ENCODE peak calls at places on chromosomes 13 and 19, in eight cellular contexts. Z is mucosa of descending colon, H is stomach, B is mammary epithelial cell, S is GM23248, N is brain microvascular endothelial cell, J is cardiac muscle cell, Y is mesenchymal stem cell. I is an unnamed sample. For H3K36me3, the result is how much of the 10 kb centered on the place peaks cover.

GRCh38 chr19:55600336-55601028 is 394 bp downstream of the ZNF524 start:
- DNase-seq in Z (no peak), H (no peak), B (peak), S (peak), N (no peak), J (peak), Y (no peak), I (no peak)

GRCh38 chr13:43769552-43769951 is 17.2 kb downstream of the ENOX1 start:
- DNase-seq in Z (no peak), H (no peak), B (no peak), S (no peak), N (no peak), J (no peak), Y (no peak), I (no peak)

GRCh38 chr13:73608157-73608516 is 526.1 kb downstream of the KLF12 start:
- DNase-seq in Z (no peak), H (no peak), B (no peak), S (no peak), N (no peak), J (no peak), Y (no peak), I (no peak)

GRCh38 chr13:43364210-43365041 is 341.0 kb downstream of the DNAJC15 start:
- DNase-seq in Z (no peak), H (no peak), B (no peak), S (peak), N (peak), J (no peak), Y (peak), I (peak)

GRCh38 chr13:103883152-103883551 is 816.9 kb upstream of the SLC10A2 start:
- DNase-seq in Z (peak), H (peak), B (peak), S (peak), N (peak), J (peak), Y (peak), I (peak)

GRCh38 chr13:106349080-106349841 is 186.2 kb downstream of the EFNB2 start:
- DNase-seq in Z (peak), H (peak), B (peak), S (no peak), N (peak), J (peak), Y (peak), I (peak)

GRCh38 chr13:40624338-40624737 is 42.1 kb downstream of the FOXO1 start:
- DNase-seq in Z (no peak), H (no peak), B (peak), S (peak), N (peak), J (no peak), Y (no peak), I (peak)

GRCh38 chr13:46896346-46897138 is at the start of gene HTR2A:
- DNase-seq in Z (no peak), H (peak), B (peak), S (peak), N (peak), J (peak), Y (no peak), I (peak)

GRCh38 chr13:110517505-110518149 is 43.9 kb downstream of the RAB20 start:
- DNase-seq in Z (peak), H (no peak), B (no peak), S (no peak), N (no peak), J (no peak), Y (no peak), I (no peak)

GRCh38 chr19:54017266-54017665 is 25.8 kb downstream of the CACNG6 start:
- DNase-seq in Z (no peak), H (no peak), B (peak), S (peak), N (peak), J (no peak), Y (peak), I (peak)

GRCh38 chr19:54023191-54023590 is 31.8 kb downstream of the CACNG6 start:
- DNase-seq in Z (no peak), H (no peak), B (no peak), S (no peak), N (no peak), J (no peak), Y (no peak), I (no peak)

GRCh38 chr19:54021932-54022331 is 30.5 kb downstream of the CACNG6 start:
- DNase-seq in Z (no peak), H (no peak), B (no peak), S (no peak), N (no peak), J (no peak), Y (no peak), I (no peak)

GRCh38 chr19:54024660-54025059 is 33.2 kb downstream of the CACNG6 start:
- DNase-seq in Z (no peak), H (no peak), B (no peak), S (no peak), N (no peak), J (no peak), Y (no peak), I (no peak)

GRCh38 chr19:54021363-54021762 is 29.9 kb downstream of the CACNG6 start:
- DNase-seq in Z (no peak), H (no peak), B (no peak), S (no peak), N (no peak), J (no peak), Y (no peak), I (no peak)
- H3K36me3 ChIP-seq in Z (under half), H (under half), B (under half), S (under half), N (under half), J (under half), Y (under half), I (under half)

GRCh38 chr19:34391813-34392212 is 12.4 kb upstream of the PDCD2L start:
- DNase-seq in Z (no peak), H (no peak), B (no peak), S (no peak), N (no peak), J (no peak), Y (no peak), I (no peak)
- H3K36me3 ChIP-seq in Z (under half), H (half or more), B (under half), S (under half), N (half or more), J (half or more), Y (half or more), I (under half)

DNA sequence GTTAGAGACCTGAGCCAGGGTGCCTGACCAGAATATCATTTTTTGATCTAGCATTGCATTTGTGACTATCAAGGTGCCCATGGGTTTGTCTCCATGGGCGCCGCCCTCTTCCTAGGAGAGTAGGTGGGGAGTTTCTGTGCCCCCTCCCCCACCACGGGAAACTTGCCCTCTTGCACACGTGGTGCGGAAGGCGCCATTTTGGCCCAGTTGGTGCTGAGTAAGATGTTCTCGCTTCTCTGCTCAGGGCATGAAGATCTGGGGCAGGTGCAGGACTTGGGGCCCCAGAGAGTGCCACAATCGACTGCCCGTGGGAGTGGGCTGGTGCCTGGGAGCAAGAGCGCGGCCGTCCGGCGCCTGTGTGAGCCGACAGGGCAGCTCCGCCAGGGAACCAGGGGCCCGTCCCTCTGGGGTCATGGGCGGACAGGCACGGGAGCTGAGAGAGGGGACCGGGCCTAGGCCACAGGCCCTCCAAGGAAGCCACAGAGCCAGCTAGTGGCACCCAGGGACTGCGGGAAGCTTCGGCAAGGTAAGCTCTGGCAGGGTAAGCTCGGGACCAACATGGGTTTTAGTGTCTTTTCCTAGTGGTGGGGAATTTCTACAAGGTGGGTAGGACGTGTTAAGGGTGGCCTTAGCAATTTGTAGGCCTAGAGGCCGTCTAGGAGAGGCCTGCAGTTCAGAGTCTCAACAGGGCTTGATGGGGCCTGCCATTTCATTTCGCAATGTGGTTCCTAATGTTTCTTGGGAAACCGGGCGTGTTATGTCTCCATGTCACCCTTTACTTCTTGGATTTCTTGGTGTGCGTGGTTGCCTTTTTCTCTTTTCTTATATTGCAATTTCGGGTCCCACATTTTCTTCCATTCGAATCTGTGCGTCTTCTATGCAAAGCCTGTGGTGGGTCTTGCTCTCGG is 14.5 kb downstream of the SACS start:
- DNase-seq in Z (no peak), H (no peak), B (no peak), S (no peak), N (no peak), J (no peak), Y (no peak), I (no peak)
- H3K36me3 ChIP-seq in Z (under half), H (under half), B (under half), S (under half), N (under half), J (under half), Y (under half), I (under half)

GRCh38 chr13:112880221-112880641 is 88.8 kb upstream of the MCF2L start:
- DNase-seq in Z (no peak), H (no peak), B (no peak), S (no peak), N (no peak), J (no peak), Y (no peak), I (no peak)

GRCh38 chr13:112883241-112883945 is 85.6 kb upstream of the MCF2L start:
- DNase-seq in Z (peak), H (no peak), B (no peak), S (no peak), N (no peak), J (no peak), Y (no peak), I (no peak)

GRCh38 chr13:112880976-112881540 is 88.0 kb upstream of the MCF2L start:
- DNase-seq in Z (no peak), H (no peak), B (no peak), S (no peak), N (no peak), J (no peak), Y (no peak), I (no peak)

GRCh38 chr13:112881656-112882554 is 87.1 kb upstream of the MCF2L start:
- DNase-seq in Z (peak), H (no peak), B (no peak), S (no peak), N (no peak), J (no peak), Y (no peak), I (no peak)

GRCh38 chr13:112882555-112883024 is 86.4 kb upstream of the MCF2L start:
- DNase-seq in Z (peak), H (no peak), B (no peak), S (no peak), N (no peak), J (no peak), Y (no peak), I (no peak)
- H3K36me3 ChIP-seq in Z (under half), H (under half), B (under half), S (under half), N (under half), J (under half), Y (half or more), I (under half)

DNA sequence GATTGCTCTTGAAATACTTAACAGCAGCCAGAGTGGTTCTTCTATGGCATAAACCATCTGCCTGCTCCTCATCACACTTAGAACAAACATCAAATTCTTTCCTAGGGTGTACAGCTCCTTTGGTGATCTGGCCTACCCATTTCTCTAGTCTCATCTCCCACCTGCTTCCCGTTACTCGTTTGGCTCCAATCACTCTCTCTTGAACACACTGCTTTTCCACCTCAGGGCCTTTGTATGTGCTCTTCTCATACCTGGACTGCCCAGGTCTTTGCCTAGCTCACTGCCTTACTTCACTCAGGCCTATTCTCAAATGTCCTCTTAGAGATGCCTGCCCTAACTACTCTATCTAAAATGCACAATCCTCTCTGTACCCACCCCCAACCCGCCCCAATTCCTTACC is 100.5 kb downstream of the KCNRG start:
- DNase-seq in Z (no peak), H (no peak), B (no peak), S (no peak), N (no peak), J (no peak), Y (no peak), I (no peak)
- H3K36me3 ChIP-seq in Z (under half), H (under half), B (under half), S (under half), N (under half), J (under half), Y (under half), I (under half)

DNA sequence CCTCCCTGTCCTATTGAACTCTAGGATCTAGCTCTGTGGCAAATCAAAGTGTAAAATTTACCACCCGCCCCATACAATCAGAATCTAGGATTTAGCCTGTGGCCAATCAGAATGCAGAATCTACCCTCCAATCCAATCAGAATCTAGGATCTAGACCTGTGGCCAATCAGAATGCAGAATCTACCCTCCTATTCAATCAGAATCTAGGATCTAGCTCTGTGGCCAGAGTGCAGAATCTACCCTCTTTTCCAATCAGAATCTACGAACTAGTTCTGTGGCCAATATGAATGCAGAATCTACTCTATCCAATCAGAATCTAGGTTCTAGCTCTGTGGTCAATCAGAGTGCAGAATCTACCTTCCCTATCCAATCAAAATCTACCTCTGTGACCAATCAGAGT is 25.8 kb downstream of the PRKD2 start:
- DNase-seq in Z (no peak), H (no peak), B (no peak), S (no peak), N (no peak), J (no peak), Y (no peak), I (no peak)
- H3K36me3 ChIP-seq in Z (under half), H (half or more), B (under half), S (under half), N (half or more), J (under half), Y (half or more), I (under half)

I was measured in fibroblast of lung.